ENCODE peak calls at places on chromosome 1, in five cellular contexts. A is left ventricle myocardium inferior, G is AG09309, Q is cardiac fibroblast, Z is heart left ventricle. S is an unnamed sample.

GRCh38 chr1:101066260-101066936 is 40.8 kb upstream of the DPH5 start:
- DNase-seq in A (no peak), G (no peak), Q (no peak), Z (no peak), S (no peak)

GRCh38 chr1:81547261-81547911 is 253.3 kb upstream of the ADGRL2 start:
- DNase-seq in A (no peak), G (no peak), Q (no peak), Z (no peak), S (no peak)

GRCh38 chr1:61318319-61319125 is 236.2 kb downstream of the NFIA start:
- DNase-seq in A (no peak), G (peak), Q (peak), Z (no peak), S (no peak)

GRCh38 chr1:36342426-36343185 is 19.2 kb upstream of the EVA1B start:
- DNase-seq in A (no peak), G (no peak), Q (peak), Z (peak), S (no peak)

GRCh38 chr1:24071941-24072340 is 40.0 kb downstream of the MYOM3 start:
- DNase-seq in A (no peak), G (no peak), Q (no peak), Z (no peak), S (no peak)

GRCh38 chr1:188514917-188515316 is 1686.2 kb downstream of the PLA2G4A start:
- DNase-seq in A (no peak), G (no peak), Q (no peak), Z (no peak), S (no peak)

GRCh38 chr1:175376194-175376593 is 183.6 kb upstream of the KIAA0040 start:
- DNase-seq in A (no peak), G (no peak), Q (peak), Z (no peak), S (no peak)

GRCh38 chr1:98110674-98111073 is 189.8 kb upstream of the DPYD start:
- DNase-seq in A (no peak), G (no peak), Q (peak), Z (no peak), S (no peak)

GRCh38 chr1:185426761-185427698 is 110.0 kb upstream of the IVNS1ABP start:
- DNase-seq in A (peak), G (no peak), Q (peak), Z (no peak), S (no peak)

GRCh38 chr1:33152685-33153432 is 29.0 kb downstream of the TRIM62 start:
- DNase-seq in A (peak), G (no peak), Q (peak), Z (peak), S (no peak)

GRCh38 chr1:218254296-218254918 is 30.7 kb upstream of the RRP15 start:
- DNase-seq in A (no peak), G (no peak), Q (no peak), Z (no peak), S (no peak)

GRCh38 chr1:178540204-178540603 is 27.3 kb downstream of the TEX35 start:
- DNase-seq in A (no peak), G (no peak), Q (no peak), Z (no peak), S (no peak)

GRCh38 chr1:232891116-232891515 is 59.3 kb upstream of the NTPCR start:
- DNase-seq in A (no peak), G (peak), Q (peak), Z (no peak), S (no peak)

DNA sequence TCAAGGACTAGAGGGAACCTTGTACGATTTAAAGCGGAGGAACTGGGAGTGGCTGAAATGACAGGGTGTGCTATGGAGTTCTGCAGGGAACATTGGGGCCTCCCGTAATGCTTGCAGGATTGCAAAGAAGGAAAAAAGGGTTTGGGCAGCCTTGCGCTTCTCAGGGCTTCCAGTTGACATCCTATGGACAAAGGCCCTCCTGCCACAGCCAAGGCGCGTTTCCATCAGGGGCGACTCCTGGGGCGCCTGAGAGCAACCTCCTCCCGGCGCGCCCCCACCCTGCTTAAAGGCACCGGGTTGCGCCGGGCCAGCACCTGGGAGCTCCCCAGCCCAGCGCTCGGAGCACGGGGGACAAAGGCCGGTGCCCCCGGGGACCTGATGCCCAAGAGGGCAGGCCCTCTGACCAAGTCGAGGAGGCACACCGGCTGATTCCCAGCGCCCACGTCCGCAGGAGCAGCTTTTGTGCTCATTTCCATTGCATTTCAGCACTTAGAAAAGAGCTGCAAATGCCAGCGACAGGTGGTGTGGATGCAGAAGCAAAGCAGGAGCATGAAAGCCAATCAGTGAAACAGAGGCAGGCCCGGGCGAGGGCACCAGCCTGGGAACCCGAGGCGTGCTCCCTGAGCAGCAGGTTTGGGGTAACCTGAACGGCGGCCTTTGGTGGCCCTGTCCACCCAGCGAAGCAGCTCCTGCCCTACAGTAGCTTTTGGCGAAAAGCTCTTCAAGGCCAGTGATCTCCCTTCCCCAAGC is 17.6 kb upstream of the RNF187 start:
- DNase-seq in A (no peak), G (no peak), Q (no peak), Z (no peak), S (no peak)
- H3K4me3 ChIP-seq in A (no peak), G (no peak), Q (no peak), Z (no peak), S (no peak)

GRCh38 chr1:199463521-199464127 is 563.9 kb upstream of the NR5A2 start:
- DNase-seq in A (no peak), G (peak), Q (peak), Z (no peak), S (peak)

GRCh38 chr1:199460933-199461332 is 566.6 kb upstream of the NR5A2 start:
- DNase-seq in A (no peak), G (no peak), Q (peak), Z (no peak), S (no peak)
- TF ChIP-seq CTCF in A (no peak), G (no peak), Q (peak), Z (no peak), S (no peak)

GRCh38 chr1:84159533-84160240 is 15.6 kb downstream of the PRKACB start:
- DNase-seq in A (no peak), G (no peak), Q (no peak), Z (no peak), S (no peak)
- H3K4me3 ChIP-seq in A (no peak), G (no peak), Q (no peak), Z (no peak), S (no peak)

DNA sequence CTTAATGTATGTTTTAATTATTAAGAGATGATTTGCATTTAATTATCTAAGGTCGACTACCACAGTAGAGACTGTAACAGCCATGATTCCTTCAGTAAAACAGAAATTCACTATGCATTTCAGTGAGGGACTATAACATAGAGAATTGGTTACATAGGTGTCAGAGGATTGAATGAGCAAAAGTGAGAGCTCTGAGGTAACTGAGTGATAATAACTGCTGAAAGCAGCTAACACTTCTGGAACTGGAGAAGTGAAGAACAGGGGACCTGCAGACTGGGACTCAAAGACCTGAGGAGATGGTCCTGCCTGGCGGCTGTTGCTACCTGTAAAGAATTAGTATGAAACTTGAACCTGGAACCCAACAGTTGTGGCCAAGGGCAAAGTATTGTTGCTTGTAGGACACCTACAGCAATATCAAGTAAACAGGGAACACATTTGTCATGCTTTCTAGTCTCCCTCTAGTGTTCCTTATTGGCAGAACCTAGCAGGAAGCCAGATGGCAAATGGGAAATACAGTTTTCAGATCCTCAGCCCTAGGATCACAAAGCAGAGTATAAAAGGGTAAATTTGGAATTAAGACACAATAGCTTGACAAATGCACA is 110.6 kb downstream of the HS2ST1 start:
- DNase-seq in A (no peak), G (peak), Q (peak), Z (no peak), S (peak)
- TF ChIP-seq CTCF in A (peak), G (peak), Q (peak), Z (peak), S (peak)

GRCh38 chr1:183630748-183631147 is 4.8 kb downstream of the ARPC5 start:
- DNase-seq in A (no peak), G (peak), Q (peak), Z (no peak), S (peak)

GRCh38 chr1:183633676-183634343 is 1.8 kb downstream of the ARPC5 start:
- DNase-seq in A (no peak), G (peak), Q (peak), Z (no peak), S (peak)

GRCh38 chr1:183632964-183633363 is 2.6 kb downstream of the ARPC5 start:
- DNase-seq in A (no peak), G (no peak), Q (no peak), Z (no peak), S (no peak)

GRCh38 chr1:183634429-183635065 is 1.0 kb downstream of the ARPC5 start:
- DNase-seq in A (no peak), G (no peak), Q (no peak), Z (no peak), S (no peak)

GRCh38 chr1:183632087-183632486 is 3.5 kb downstream of the ARPC5 start:
- DNase-seq in A (no peak), G (no peak), Q (peak), Z (no peak), S (peak)
- H3K4me3 ChIP-seq in A (peak), G (peak), Q (no peak), Z (peak), S (peak)

GRCh38 chr1:154624756-154625643 is 17.0 kb upstream of the ADAR start:
- DNase-seq in A (no peak), G (peak), Q (peak), Z (no peak), S (no peak)
- TF ChIP-seq CTCF in A (no peak), G (peak), Q (no peak), Z (no peak), S (peak)

GRCh38 chr1:159921251-159921650 is 4.1 kb downstream of the TAGLN2 start:
- DNase-seq in A (no peak), G (no peak), Q (no peak), Z (no peak), S (no peak)
- H3K4me3 ChIP-seq in A (peak), G (no peak), Q (no peak), Z (peak), S (no peak)

DNA sequence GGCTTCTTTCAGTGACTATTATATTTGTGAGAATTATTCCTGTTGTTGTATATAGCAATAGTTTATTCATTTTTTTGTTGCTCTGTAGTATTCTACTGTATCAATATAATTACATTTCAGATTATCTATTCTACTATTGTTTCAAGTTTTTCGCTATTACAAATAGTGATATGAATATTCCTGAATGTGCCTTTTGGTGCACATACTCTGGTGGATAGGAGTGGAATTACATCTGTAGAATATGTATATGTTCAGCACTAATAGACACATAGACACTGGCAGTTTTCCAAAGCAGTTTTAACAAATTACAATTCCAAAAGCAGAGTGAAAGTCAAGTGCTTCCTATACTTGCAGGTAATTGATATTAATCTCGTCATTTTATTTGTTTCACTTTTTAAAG is 696.2 kb upstream of the PRMT6 start:
- DNase-seq in A (no peak), G (no peak), Q (no peak), Z (no peak), S (no peak)
- TF ChIP-seq CTCF in A (no peak), G (peak), Q (peak), Z (no peak), S (peak)

GRCh38 chr1:21603177-21604138 is 65.7 kb downstream of the RAP1GAP start:
- DNase-seq in A (no peak), G (no peak), Q (no peak), Z (no peak), S (no peak)
- H3K4me3 ChIP-seq in A (no peak), G (no peak), Q (no peak), Z (no peak), S (no peak)